ENCODE peak calls at places on chromosomes 13 and 19, in eight cellular contexts. I, F, P, J, G, X, N and O are unnamed samples.

GRCh38 chr13:95207769-95208366 is 93.4 kb downstream of the ABCC4 start:
- DNase-seq in J (no peak), G (no peak), X (no peak), N (no peak), P (no peak), I (no peak), F (no peak), O (no peak)

GRCh38 chr19:33171222-33171795 is 22.8 kb upstream of the LRP3 start:
- DNase-seq in N (no peak), P (no peak), X (no peak), G (no peak), I (no peak), F (no peak), J (no peak), O (no peak)

GRCh38 chr19:33997690-33998089 is 174.6 kb upstream of the LSM14A start:
- DNase-seq in P (no peak), J (no peak), G (no peak), X (no peak), I (no peak), F (no peak), N (no peak), O (no peak)

GRCh38 chr13:104779311-104779710 is 1713.1 kb upstream of the SLC10A2 start:
- DNase-seq in F (no peak), I (no peak), N (no peak), P (peak; percentile 75), G (no peak), J (peak; percentile 24), X (no peak), O (peak; percentile 73)

GRCh38 chr19:29805026-29805925 is 6.5 kb upstream of the CCNE1 start:
- DNase-seq in I (peak; percentile 16), J (peak; percentile 18), F (no peak), X (no peak), P (no peak), G (no peak), N (no peak), O (no peak)

GRCh38 chr13:41762796-41763195 is 198.1 kb downstream of the VWA8 start:
- DNase-seq in G (no peak), F (no peak), I (no peak), J (no peak), P (no peak), X (no peak), N (no peak), O (no peak)

GRCh38 chr13:36282818-36283432 is 14.7 kb downstream of the CCDC169 start:
- DNase-seq in G (no peak), I (no peak), X (no peak), J (peak; percentile 23), F (no peak), P (no peak), N (no peak), O (peak; percentile 54)

GRCh38 chr19:31506102-31506501 is 156.9 kb upstream of the TSHZ3 start:
- DNase-seq in F (no peak), G (no peak), N (no peak), J (no peak), X (no peak), P (no peak), I (no peak), O (no peak)

GRCh38 chr19:3801412-3802096 is 15.4 kb upstream of the MATK start:
- DNase-seq in N (peak; percentile 34), J (no peak), P (peak; percentile 90), X (no peak), F (no peak), I (peak; percentile 36), G (peak; percentile 40), O (no peak)

GRCh38 chr13:67390462-67391093 is 160.4 kb upstream of the PCDH9 start:
- DNase-seq in J (peak; percentile 25), I (no peak), G (no peak), X (no peak), P (no peak), N (no peak), F (no peak), O (peak; percentile 73)

GRCh38 chr13:113835461-113836274 is 28.2 kb downstream of the GAS6 start:
- DNase-seq in X (no peak), J (peak; percentile 92), F (no peak), G (no peak), P (no peak), N (peak; percentile 14), I (no peak), O (peak; percentile 90)

GRCh38 chr13:111390522-111391270 is 70.3 kb downstream of the TEX29 start:
- DNase-seq in X (peak; percentile 7), I (peak; percentile 6), P (peak; percentile 39), J (no peak), G (no peak), N (no peak), F (peak; percentile 45), O (no peak)

DNA sequence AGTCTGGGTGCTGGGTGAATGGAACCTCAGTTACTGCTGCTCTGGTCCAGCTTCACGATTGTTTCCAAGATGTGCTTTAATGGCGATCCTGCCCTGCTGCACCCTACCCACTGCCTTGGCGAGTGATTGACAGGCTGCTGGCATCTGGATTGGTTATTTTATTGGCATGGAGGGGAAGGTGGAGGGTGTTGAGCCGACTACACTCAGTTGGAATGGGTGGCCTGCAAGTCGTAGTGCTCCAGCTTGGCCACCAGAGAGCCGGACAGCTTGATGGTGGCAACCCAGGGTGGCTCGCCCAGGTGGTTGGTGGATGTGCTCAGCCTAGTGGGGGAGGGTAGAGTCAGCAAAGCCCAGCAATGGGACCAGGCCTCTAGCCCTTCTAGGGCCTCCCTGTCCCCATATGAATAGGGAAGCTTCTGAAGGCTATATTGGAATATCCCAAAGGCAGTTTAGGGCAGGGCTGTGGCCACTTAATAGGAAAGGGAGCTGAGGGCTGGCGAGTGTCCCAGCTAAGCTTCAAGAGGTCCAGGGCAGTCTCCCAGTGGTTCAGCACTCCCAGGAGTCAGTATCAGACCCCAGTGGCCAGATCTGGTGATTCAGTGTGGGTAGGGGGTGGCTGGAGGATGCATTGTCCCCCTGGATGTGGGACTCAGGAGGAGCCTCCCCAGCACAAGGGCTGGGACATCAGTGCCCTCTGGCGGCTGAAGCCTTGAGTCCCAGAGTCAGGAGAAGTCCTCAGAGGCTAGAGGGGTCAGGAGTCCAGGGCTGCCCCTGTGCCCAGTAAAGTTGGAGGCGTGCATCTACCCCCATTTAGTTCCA is 3.4 kb downstream of the GGN start:
- DNase-seq in N (no peak), I (no peak), F (no peak), J (no peak), P (peak; percentile 89), X (no peak), G (no peak), O (peak; percentile 21)
- TF ChIP-seq CTCF in N (no peak), I (no peak), F (no peak), J (peak; percentile 37), P (peak; percentile 74), X (no peak), G (no peak), O (peak; percentile 59)

GRCh38 chr19:771332-771785 is 20.4 kb downstream of the MISP start:
- DNase-seq in P (peak; percentile 66), N (no peak), X (no peak), J (no peak), I (no peak), F (no peak), G (no peak), O (peak; percentile 35)
- TF ChIP-seq CTCF in P (peak; percentile 76), N (peak; percentile 69), X (peak; percentile 33), J (peak; percentile 49), I (no peak), F (peak; percentile 62), G (no peak), O (peak; percentile 71)

DNA sequence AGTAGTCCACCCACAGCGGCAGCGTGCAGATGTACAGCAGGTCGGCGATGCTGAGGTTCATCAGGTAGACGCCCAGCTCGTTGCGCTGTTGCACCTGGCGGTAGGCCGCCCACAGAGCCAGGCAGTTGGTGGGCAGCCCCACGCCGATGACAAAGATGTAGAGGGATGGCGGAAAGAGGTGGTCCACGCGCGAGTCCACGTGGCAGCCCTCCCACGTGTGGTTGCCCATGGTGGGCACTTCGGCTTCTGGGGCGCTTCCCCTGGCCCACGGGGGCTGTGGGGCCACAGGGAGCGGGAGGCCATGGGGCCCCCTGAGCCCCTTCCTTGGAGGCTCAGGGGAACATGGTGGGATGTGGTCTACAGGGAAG is 7.0 kb upstream of the OPA3 start:
- DNase-seq in X (no peak), F (no peak), G (no peak), J (no peak), P (no peak), I (no peak), N (no peak), O (no peak)
- TF ChIP-seq CTCF in X (no peak), F (no peak), G (no peak), J (no peak), P (no peak), I (no peak), N (no peak), O (no peak)

GRCh38 chr19:49799798-49800376 is 13.2 kb downstream of the FUZ start:
- DNase-seq in X (no peak), P (peak; percentile 88), N (no peak), J (no peak), G (no peak), I (no peak), F (no peak), O (no peak)
- TF ChIP-seq CTCF in X (no peak), P (peak; percentile 66), N (no peak), J (no peak), G (no peak), I (no peak), F (no peak), O (peak; percentile 21)

DNA sequence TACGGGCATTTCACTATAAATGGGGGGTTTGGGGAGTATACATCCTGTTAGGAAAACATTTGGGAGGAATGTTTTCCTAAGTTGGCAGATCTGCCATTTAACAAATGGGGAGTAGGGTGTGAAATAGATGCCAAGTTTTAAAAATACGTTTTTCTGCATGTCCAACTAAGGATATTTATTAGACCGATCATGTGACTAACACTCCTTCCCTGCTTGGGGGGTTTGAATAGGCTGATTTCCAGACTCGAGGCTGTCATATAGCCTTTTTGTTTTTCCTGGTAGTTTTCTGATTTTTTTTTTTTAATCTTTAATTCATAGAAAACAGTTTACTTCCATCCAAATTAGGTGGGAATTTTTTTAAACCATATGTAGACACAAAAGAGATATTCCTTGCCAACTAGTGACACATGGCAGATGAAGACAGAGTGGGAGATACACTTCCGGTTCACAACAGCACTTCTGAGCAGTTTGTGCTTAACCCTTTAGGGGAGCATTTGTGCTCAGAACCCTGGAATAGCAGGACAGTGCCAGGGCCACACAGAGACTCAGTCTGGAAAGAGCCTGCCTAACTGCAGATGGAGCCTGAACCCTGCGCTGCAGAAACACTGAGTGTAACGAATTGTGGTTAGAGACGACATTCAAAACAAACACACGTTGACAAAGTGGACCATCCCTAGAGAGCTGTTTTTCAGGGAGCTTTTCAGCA is 5.6 kb upstream of the GATAD2A start:
- DNase-seq in F (no peak), X (no peak), I (no peak), N (no peak), J (peak; percentile 35), P (no peak), G (no peak), O (no peak)
- TF ChIP-seq CTCF in F (no peak), X (no peak), I (no peak), N (no peak), J (no peak), P (no peak), G (no peak), O (no peak)

DNA sequence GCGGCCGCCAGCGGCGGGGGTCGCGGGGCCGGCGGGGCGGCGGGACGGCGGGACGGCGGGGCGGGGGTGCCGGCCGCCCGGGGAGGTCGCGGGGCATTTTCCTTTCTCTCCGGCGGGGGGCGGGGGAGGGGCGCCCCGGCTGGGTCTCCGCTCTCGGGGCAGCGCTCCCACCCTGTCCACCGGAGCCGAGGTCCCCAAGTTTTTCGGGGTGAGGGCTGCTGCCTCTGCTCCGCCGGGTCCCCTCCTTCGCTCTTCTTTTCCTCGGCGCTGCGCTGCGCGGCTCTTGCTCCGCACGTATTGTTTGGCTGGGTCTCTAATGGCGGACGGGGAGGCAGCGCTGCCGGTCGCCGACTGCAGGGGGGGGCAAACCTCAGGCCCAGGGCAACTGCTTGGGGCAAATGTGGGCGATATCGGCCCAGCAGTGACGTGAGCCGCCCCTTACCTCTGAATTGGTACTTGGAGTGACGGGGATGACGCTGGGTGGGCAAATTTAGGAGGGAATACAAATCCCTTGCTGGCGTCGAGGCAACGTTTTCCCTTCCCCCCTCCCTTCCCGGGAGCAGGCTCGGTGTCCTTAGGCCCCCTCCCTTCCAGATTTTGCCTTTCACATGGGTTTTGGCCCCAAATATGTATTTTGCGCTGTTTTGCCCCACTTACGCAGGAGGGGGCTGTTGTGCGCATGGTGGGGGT is 759 bp downstream of the ZMYM2 start:
- DNase-seq in J (peak; percentile 35), N (peak; percentile 57), I (peak; percentile 62), F (peak; percentile 86), P (peak; percentile 85), G (peak; percentile 67), X (peak; percentile 46), O (peak; percentile 48)
- TF ChIP-seq CTCF in J (peak; percentile 1), N (no peak), I (no peak), F (peak; percentile 25), P (no peak), G (no peak), X (peak; percentile 17), O (no peak)